ENCODE peak calls at places on chromosomes 7 and 10, in nine cellular contexts. D, L, Y, U, Q, A, W, H and O are unnamed samples.

GRCh38 chr10:28679941-28680752 is 2.8 kb downstream of the BAMBI start:
- DNase-seq in D (no peak), L (no peak), Y (no peak), U (no peak), Q (peak), A (no peak), W (no peak), H (peak), O (peak)

GRCh38 chr10:35387768-35388167 is 51.5 kb downstream of the CCNY start:
- DNase-seq in D (peak), L (no peak), Y (no peak), U (peak), Q (peak), A (no peak), W (no peak), H (peak), O (peak)

GRCh38 chr10:87541114-87541513 is 36.4 kb downstream of the MINPP1 start:
- DNase-seq in D (peak), L (no peak), Y (no peak), U (peak), Q (peak), A (no peak), W (no peak), H (no peak), O (no peak)

GRCh38 chr10:45000138-45000763 is 472 bp upstream of the ZNF22 start:
- DNase-seq in D (peak), L (no peak), Y (peak), U (peak), Q (peak), A (peak), W (no peak), H (no peak), O (no peak)

GRCh38 chr7:34108150-34108549 is 202.8 kb downstream of the BMPER start:
- DNase-seq in D (peak), L (no peak), Y (no peak), U (peak), Q (peak), A (no peak), W (no peak), H (no peak), O (no peak)

GRCh38 chr10:22333167-22333566 is 12.1 kb upstream of the SPAG6 start:
- DNase-seq in D (no peak), L (no peak), Y (no peak), U (no peak), Q (no peak), A (no peak), W (peak), H (no peak), O (no peak)

GRCh38 chr10:53209941-53210611 is 437.5 kb upstream of the MBL2 start:
- DNase-seq in D (peak), L (peak), Y (no peak), U (peak), Q (peak), A (peak), W (no peak), H (no peak), O (peak)

GRCh38 chr7:132133501-132133900 is 442.8 kb downstream of the PLXNA4 start:
- DNase-seq in D (no peak), L (no peak), Y (no peak), U (no peak), Q (no peak), A (no peak), W (no peak), H (no peak), O (no peak)

GRCh38 chr7:17444673-17445072 is 146.2 kb downstream of the AHR start:
- DNase-seq in D (peak), L (no peak), Y (no peak), U (peak), Q (peak), A (peak), W (no peak), H (no peak), O (no peak)

GRCh38 chr7:81470724-81471379 is 299.0 kb downstream of the HGF start:
- DNase-seq in D (no peak), L (no peak), Y (no peak), U (no peak), Q (no peak), A (peak), W (no peak), H (no peak), O (no peak)

GRCh38 chr7:41916450-41916927 is 213.6 kb upstream of the INHBA start:
- DNase-seq in D (peak), L (no peak), Y (no peak), U (peak), Q (peak), A (no peak), W (no peak), H (peak), O (no peak)

GRCh38 chr7:151248191-151249033 is at the start of gene SMARCD3:
- DNase-seq in D (peak), L (peak), Y (peak), U (peak), Q (peak), A (no peak), W (peak), H (peak), O (no peak)

GRCh38 chr7:54960517-54960916 is 58.3 kb upstream of the EGFR start:
- DNase-seq in D (peak), L (no peak), Y (no peak), U (peak), Q (peak), A (no peak), W (no peak), H (peak), O (no peak)

GRCh38 chr10:102948163-102948562 is 30.1 kb downstream of the CNNM2 start:
- DNase-seq in D (no peak), L (no peak), Y (no peak), U (no peak), Q (no peak), A (no peak), W (no peak), H (no peak), O (no peak)

GRCh38 chr7:86008898-86009297 is 634.8 kb upstream of the GRM3 start:
- DNase-seq in D (no peak), L (no peak), Y (no peak), U (no peak), Q (no peak), A (no peak), W (no peak), H (no peak), O (no peak)

GRCh38 chr10:77927343-77928256 is 1.0 kb upstream of the DLG5 start:
- DNase-seq in D (no peak), L (no peak), Y (no peak), U (no peak), Q (no peak), A (peak), W (no peak), H (no peak), O (no peak)

GRCh38 chr10:80289451-80290287 is at the start of gene MAT1A:
- DNase-seq in D (no peak), L (peak), Y (no peak), U (no peak), Q (peak), A (peak), W (no peak), H (no peak), O (peak)

GRCh38 chr7:46478046-46478445 is 557.0 kb upstream of the IGFBP3 start:
- DNase-seq in D (peak), L (no peak), Y (no peak), U (peak), Q (peak), A (no peak), W (no peak), H (peak), O (no peak)

GRCh38 chr7:35004531-35005096 is 32.7 kb downstream of the DPY19L1 start:
- DNase-seq in D (peak), L (no peak), Y (no peak), U (no peak), Q (peak), A (no peak), W (no peak), H (peak), O (no peak)

GRCh38 chr7:28687631-28688030 is 270.5 kb downstream of the TRIL start:
- DNase-seq in D (no peak), L (no peak), Y (no peak), U (no peak), Q (no peak), A (no peak), W (no peak), H (no peak), O (no peak)

GRCh38 chr7:44279286-44279685 is 46.1 kb downstream of the CAMK2B start:
- DNase-seq in D (no peak), L (peak), Y (peak), U (no peak), Q (no peak), A (no peak), W (no peak), H (no peak), O (no peak)

GRCh38 chr7:4602905-4603842 is 78.9 kb upstream of the FOXK1 start:
- DNase-seq in D (no peak), L (peak), Y (no peak), U (no peak), Q (no peak), A (no peak), W (no peak), H (no peak), O (no peak)

GRCh38 chr7:155455132-155455693 is 2.7 kb upstream of the EN2 start:
- DNase-seq in D (no peak), L (no peak), Y (no peak), U (no peak), Q (no peak), A (no peak), W (no peak), H (no peak), O (no peak)

DNA sequence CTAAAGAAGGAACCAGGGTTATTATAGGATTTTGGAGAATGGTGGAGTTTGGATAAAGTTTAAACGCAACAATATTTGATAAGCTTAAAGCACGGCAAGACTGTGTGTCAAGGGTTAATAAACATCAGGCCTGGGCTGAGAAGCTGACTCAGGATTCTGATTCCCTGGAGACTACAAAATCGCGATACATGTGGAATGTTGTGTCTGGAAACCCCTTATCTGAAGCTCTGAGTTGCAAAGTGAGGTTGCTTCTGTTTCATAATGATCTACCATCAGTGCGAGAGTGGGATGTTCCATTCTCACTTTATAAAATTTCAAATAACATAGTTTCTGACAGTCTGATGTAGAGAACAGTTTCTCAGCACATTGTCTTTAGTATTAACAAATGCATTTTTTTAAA is 7.8 kb downstream of the C1GALT1 start:
- DNase-seq in D (peak), L (no peak), Y (no peak), U (peak), Q (peak), A (no peak), W (no peak), H (no peak), O (no peak)
- H3K4me3 ChIP-seq in D (no peak), L (no peak), Y (no peak), U (no peak), Q (no peak), A (no peak), W (no peak), H (no peak), O (no peak)

GRCh38 chr7:32070406-32071360 is at the start of gene PDE1C:
- DNase-seq in D (peak), L (peak), Y (peak), U (no peak), Q (no peak), A (no peak), W (no peak), H (peak), O (no peak)

GRCh38 chr7:32068411-32068905 is 1.7 kb downstream of the PDE1C start:
- DNase-seq in D (peak), L (no peak), Y (no peak), U (no peak), Q (no peak), A (no peak), W (no peak), H (no peak), O (no peak)

GRCh38 chr7:32069251-32069650 is 956 bp downstream of the PDE1C start:
- DNase-seq in D (no peak), L (no peak), Y (no peak), U (no peak), Q (no peak), A (no peak), W (no peak), H (no peak), O (no peak)

GRCh38 chr7:32071466-32072091 is 1.4 kb upstream of the PDE1C start:
- DNase-seq in D (no peak), L (peak), Y (no peak), U (no peak), Q (no peak), A (no peak), W (no peak), H (no peak), O (no peak)

GRCh38 chr7:32070051-32070405 is 179 bp downstream of the PDE1C start:
- DNase-seq in D (peak), L (no peak), Y (no peak), U (no peak), Q (no peak), A (no peak), W (no peak), H (no peak), O (no peak)
- H3K4me3 ChIP-seq in D (peak), L (peak), Y (peak), U (peak), Q (no peak), A (no peak), W (no peak), H (peak), O (no peak)

DNA sequence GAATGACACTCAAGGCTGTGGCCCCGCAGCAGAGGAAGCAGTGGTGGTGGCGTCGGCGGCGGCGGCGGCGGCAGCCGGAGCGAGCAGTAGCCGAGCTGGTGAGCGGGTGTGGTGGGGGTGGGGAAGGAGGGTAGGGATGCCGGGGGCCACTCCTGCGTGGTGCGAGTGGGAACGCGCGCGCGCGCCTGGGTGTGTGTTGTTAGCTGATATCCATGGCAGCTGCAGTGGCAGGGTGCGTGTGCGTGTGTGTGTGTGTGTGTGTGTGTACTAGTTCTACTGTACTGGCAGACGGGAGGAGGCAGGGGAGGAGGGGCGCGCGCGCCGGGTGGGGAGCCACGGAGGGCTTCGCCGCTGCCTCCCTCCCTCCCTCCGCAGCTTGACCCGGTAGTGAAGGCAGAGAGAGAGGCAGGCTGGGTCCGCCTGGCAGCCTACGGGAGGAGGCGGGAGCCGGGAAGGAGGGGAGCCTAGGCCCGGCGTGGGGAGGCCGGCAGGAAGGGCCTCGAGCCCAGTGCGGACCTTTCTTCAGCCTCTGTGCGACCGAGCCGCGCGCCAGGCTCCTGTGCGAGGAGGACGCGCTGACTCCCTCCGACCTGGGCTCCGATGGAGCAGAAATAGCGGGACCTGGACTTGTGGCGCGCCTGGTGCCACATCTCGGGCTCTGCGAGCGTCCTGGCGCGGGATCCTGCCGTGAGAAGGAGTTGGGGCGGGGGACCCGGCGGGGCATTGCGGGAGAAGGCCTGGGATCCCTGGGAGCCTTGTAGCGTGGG is at the start of gene MAGI2:
- DNase-seq in D (peak), L (peak), Y (peak), U (peak), Q (peak), A (no peak), W (no peak), H (peak), O (no peak)
- H3K4me3 ChIP-seq in D (peak), L (peak), Y (peak), U (peak), Q (peak), A (peak), W (no peak), H (peak), O (no peak)

GRCh38 chr10:85946713-85947326 is 419.8 kb downstream of the GRID1 start:
- DNase-seq in D (no peak), L (no peak), Y (no peak), U (no peak), Q (no peak), A (no peak), W (no peak), H (no peak), O (no peak)
- H3K4me3 ChIP-seq in D (no peak), L (no peak), Y (no peak), U (no peak), Q (no peak), A (no peak), W (no peak), H (no peak), O (no peak)

GRCh38 chr7:27188666-27189559 is 3.9 kb upstream of the HOXA11 start:
- DNase-seq in D (no peak), L (peak), Y (no peak), U (no peak), Q (peak), A (no peak), W (peak), H (no peak), O (no peak)

GRCh38 chr7:27191081-27191715 is 6.2 kb upstream of the HOXA11 start:
- DNase-seq in D (no peak), L (peak), Y (no peak), U (no peak), Q (no peak), A (no peak), W (no peak), H (no peak), O (no peak)

GRCh38 chr7:27190284-27190748 is 5.3 kb upstream of the HOXA11 start:
- DNase-seq in D (no peak), L (no peak), Y (no peak), U (no peak), Q (no peak), A (no peak), W (no peak), H (no peak), O (no peak)

GRCh38 chr7:27187702-27188665 is 3.0 kb upstream of the HOXA11 start:
- DNase-seq in D (no peak), L (peak), Y (no peak), U (no peak), Q (no peak), A (no peak), W (no peak), H (no peak), O (no peak)

GRCh38 chr7:27189560-27190283 is 4.7 kb upstream of the HOXA11 start:
- DNase-seq in D (no peak), L (no peak), Y (no peak), U (no peak), Q (no peak), A (no peak), W (no peak), H (no peak), O (no peak)
- H3K4me3 ChIP-seq in D (no peak), L (no peak), Y (peak), U (no peak), Q (no peak), A (no peak), W (no peak), H (no peak), O (no peak)

DNA sequence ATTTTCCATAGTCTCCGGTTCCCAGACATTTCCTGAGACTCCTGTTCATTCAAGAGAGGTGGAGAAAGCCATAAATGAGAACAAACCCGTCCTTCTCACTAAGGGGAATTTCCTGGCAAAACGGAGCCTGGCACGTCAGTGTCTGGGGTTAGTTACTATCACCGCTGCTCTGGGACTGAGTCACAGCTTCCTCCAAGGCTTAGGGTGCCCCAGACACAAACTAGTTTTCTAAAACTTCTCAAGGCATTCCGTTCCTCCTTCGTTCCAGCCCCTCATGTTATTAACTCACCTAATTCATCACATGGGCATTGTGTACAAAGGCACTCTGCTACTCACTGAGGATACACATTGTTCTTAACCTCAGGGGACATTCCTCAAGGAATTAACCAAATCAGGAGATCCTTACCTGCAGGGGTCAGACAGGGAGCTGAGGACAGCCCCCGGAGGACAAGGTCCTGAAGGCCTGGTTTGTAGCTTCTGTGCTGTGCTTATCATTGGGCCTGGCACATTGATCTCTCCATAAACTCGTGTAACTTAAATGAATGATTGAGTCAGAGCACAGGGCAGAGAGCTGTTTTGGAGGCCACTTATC is 103.0 kb upstream of the KLF6 start:
- DNase-seq in D (peak), L (peak), Y (no peak), U (peak), Q (peak), A (peak), W (no peak), H (peak), O (no peak)
- H3K4me3 ChIP-seq in D (no peak), L (no peak), Y (no peak), U (no peak), Q (no peak), A (no peak), W (no peak), H (no peak), O (no peak)